ENCODE peak calls at places on chromosome 17, in four cellular contexts. K is LoVo, B is GM19239, J is hypothalamus. M is an unnamed sample.

GRCh38 chr17:40515491-40516041 is 14.1 kb upstream of the TNS4 start:
- DNase-seq in K (no peak), B (no peak), J (no peak), M (no peak)

GRCh38 chr17:63623786-63624185 is 1.6 kb downstream of the MAP3K3 start:
- DNase-seq in K (no peak), B (no peak), J (no peak), M (no peak)

GRCh38 chr17:44820631-44821196 is 9.4 kb downstream of the GJC1 start:
- DNase-seq in K (peak), B (no peak), J (no peak), M (no peak)

GRCh38 chr17:73155410-73156165 is 9.2 kb upstream of the SSTR2 start:
- DNase-seq in K (no peak), B (no peak), J (no peak), M (no peak)

GRCh38 chr17:37176683-37177082 is 199.1 kb upstream of the C17orf78 start:
- DNase-seq in K (no peak), B (no peak), J (no peak), M (no peak)

GRCh38 chr17:45818041-45818440 is 26.6 kb upstream of the SPPL2C start:
- DNase-seq in K (no peak), B (no peak), J (no peak), M (no peak)

GRCh38 chr17:57983446-57983845 is 4.6 kb downstream of the VEZF1 start:
- DNase-seq in K (no peak), B (no peak), J (no peak), M (no peak)

GRCh38 chr17:48127371-48128051 is 19.9 kb downstream of the SNX11 start:
- DNase-seq in K (peak), B (no peak), J (no peak), M (no peak)

GRCh38 chr17:50556803-50557202 is 3.7 kb upstream of the CACNA1G start:
- DNase-seq in K (no peak), B (no peak), J (no peak), M (no peak)

GRCh38 chr17:32142038-32142856 is at the start of gene RHOT1:
- DNase-seq in K (peak), B (peak), J (peak), M (peak)

GRCh38 chr17:65712383-65713267 is 151.2 kb upstream of the AXIN2 start:
- DNase-seq in K (no peak), B (no peak), J (no peak), M (no peak)

GRCh38 chr17:77451271-77451893 is 310.6 kb downstream of the SEC14L1 start:
- DNase-seq in K (no peak), B (no peak), J (peak), M (peak)

GRCh38 chr17:48457080-48457836 is 27.2 kb upstream of the SKAP1 start:
- DNase-seq in K (peak), B (peak), J (no peak), M (peak)

GRCh38 chr17:50177476-50177875 is 11.7 kb downstream of the SGCA start:
- DNase-seq in K (no peak), B (no peak), J (no peak), M (no peak)

GRCh38 chr17:38959508-38959907 is 7.7 kb downstream of the FBXO47 start:
- DNase-seq in K (no peak), B (no peak), J (no peak), M (no peak)

GRCh38 chr17:16463341-16464000 is 28.5 kb downstream of the LRRC75A start:
- DNase-seq in K (peak), B (no peak), J (no peak), M (no peak)

GRCh38 chr17:2853111-2853721 is 57.0 kb downstream of the RAP1GAP2 start:
- DNase-seq in K (peak), B (no peak), J (no peak), M (peak)

GRCh38 chr17:62668091-62668804 is 40.8 kb downstream of the MRC2 start:
- DNase-seq in K (no peak), B (no peak), J (no peak), M (no peak)

GRCh38 chr17:82942166-82943130 is 102.6 kb upstream of the ZNF750 start:
- DNase-seq in K (no peak), B (no peak), J (no peak), M (no peak)

GRCh38 chr17:77256710-77257109 is 115.9 kb downstream of the SEC14L1 start:
- DNase-seq in K (no peak), B (no peak), J (no peak), M (no peak)

GRCh38 chr17:58176200-58176599 is 9.4 kb downstream of the OR4D2 start:
- DNase-seq in K (no peak), B (no peak), J (no peak), M (no peak)

GRCh38 chr17:58300336-58300735 is 19.6 kb upstream of the MPO start:
- DNase-seq in K (no peak), B (no peak), J (no peak), M (no peak)

GRCh38 chr17:45019177-45019711 is 32.2 kb downstream of the DCAKD start:
- DNase-seq in K (peak), B (no peak), J (peak), M (peak)